ENCODE peak calls at places on chromosomes 4 and X, in nine cellular contexts. K is GM13977, B is MCF 10A, T is lower leg skin, E is tibial nerve, Y is fibroblast of mammary gland, F is B cell, S is tibial artery, N is H9. X is an unnamed sample.

GRCh38 chr4:127001898-127002297 is 630.9 kb upstream of the INTU start:
- DNase-seq in K (no peak), B (no peak), T (no peak), E (no peak), Y (no peak), F (no peak), S (no peak), N (no peak), X (no peak)

GRCh38 chr4:4288098-4288497 is 1.9 kb downstream of the LYAR start:
- DNase-seq in K (no peak), B (no peak), T (no peak), E (no peak), Y (no peak), F (no peak), S (no peak), N (no peak), X (no peak)

GRCh38 chr4:150366487-150366999 is 215.4 kb upstream of the MAB21L2 start:
- DNase-seq in K (peak), B (no peak), T (no peak), E (no peak), Y (no peak), F (no peak), S (no peak), N (peak), X (no peak)

GRCh38 chr4:13793020-13793710 is 165.6 kb upstream of the BOD1L1 start:
- DNase-seq in K (no peak), B (no peak), T (no peak), E (no peak), Y (no peak), F (no peak), S (no peak), N (no peak), X (no peak)

GRCh38 chrX:139795196-139795595 is 87.2 kb upstream of the MCF2 start:
- DNase-seq in K (peak), B (no peak), T (no peak), E (no peak), Y (no peak), F (peak), S (no peak), N (no peak), X (no peak)

GRCh38 chrX:22159071-22159470 is 113.6 kb upstream of the CBLL2 start:
- DNase-seq in K (no peak), B (peak), T (no peak), E (no peak), Y (peak), F (no peak), S (no peak), N (no peak), X (peak)

GRCh38 chr4:56388311-56388710 is 1.0 kb upstream of the AASDH start:
- DNase-seq in K (no peak), B (peak), T (no peak), E (no peak), Y (peak), F (peak), S (no peak), N (no peak), X (no peak)

GRCh38 chrX:21658746-21659145 is 616 bp upstream of the KLHL34 start:
- DNase-seq in K (no peak), B (no peak), T (no peak), E (no peak), Y (no peak), F (no peak), S (no peak), N (no peak), X (no peak)

GRCh38 chr4:177726111-177726510 is 283.9 kb upstream of the AGA start:
- DNase-seq in K (no peak), B (peak), T (no peak), E (no peak), Y (peak), F (no peak), S (no peak), N (no peak), X (peak)

GRCh38 chrX:103310592-103311400 is at the start of gene BEX2:
- DNase-seq in K (peak), B (no peak), T (peak), E (no peak), Y (peak), F (peak), S (peak), N (peak), X (peak)
- TF ChIP-seq CTCF in K (no peak), B (no peak), T (no peak), E (no peak), Y (no peak), F (no peak), S (no peak), N (no peak), X (no peak)

GRCh38 chr4:122007016-122007415 is 55.2 kb upstream of the TRPC3 start:
- DNase-seq in K (no peak), B (no peak), T (no peak), E (no peak), Y (no peak), F (no peak), S (no peak), N (no peak), X (no peak)

GRCh38 chr4:121998024-121998423 is 46.2 kb upstream of the TRPC3 start:
- DNase-seq in K (no peak), B (peak), T (no peak), E (no peak), Y (no peak), F (no peak), S (no peak), N (peak), X (no peak)

GRCh38 chr4:122000849-122001248 is 49.0 kb upstream of the TRPC3 start:
- DNase-seq in K (no peak), B (no peak), T (no peak), E (no peak), Y (no peak), F (no peak), S (no peak), N (no peak), X (no peak)

GRCh38 chr4:122005064-122005755 is 53.4 kb upstream of the TRPC3 start:
- DNase-seq in K (no peak), B (no peak), T (no peak), E (no peak), Y (no peak), F (no peak), S (no peak), N (no peak), X (no peak)

DNA sequence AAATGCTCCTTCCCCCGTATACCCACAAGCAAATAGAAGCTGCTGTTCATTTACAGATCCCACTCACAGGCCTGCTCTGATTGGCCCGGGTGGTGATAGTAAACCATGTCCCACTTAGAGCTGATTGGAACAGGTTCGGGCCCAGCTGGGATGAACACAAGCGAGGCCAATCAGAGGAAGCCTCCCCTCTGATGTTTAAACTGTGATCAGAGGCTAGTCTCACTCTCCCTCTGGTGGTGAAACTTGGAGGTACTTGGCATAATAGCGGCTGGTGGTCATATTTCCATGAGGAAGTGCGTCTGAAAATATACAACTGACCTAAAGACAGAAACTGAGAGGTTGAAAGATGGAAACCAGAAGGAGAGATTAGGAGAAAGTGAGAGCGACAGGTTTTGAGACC is 51.5 kb upstream of the TRPC3 start:
- DNase-seq in K (peak), B (peak), T (no peak), E (no peak), Y (peak), F (peak), S (no peak), N (peak), X (no peak)
- TF ChIP-seq CTCF in K (peak), B (no peak), T (no peak), E (peak), Y (peak), F (peak), S (no peak), N (peak), X (peak)

DNA sequence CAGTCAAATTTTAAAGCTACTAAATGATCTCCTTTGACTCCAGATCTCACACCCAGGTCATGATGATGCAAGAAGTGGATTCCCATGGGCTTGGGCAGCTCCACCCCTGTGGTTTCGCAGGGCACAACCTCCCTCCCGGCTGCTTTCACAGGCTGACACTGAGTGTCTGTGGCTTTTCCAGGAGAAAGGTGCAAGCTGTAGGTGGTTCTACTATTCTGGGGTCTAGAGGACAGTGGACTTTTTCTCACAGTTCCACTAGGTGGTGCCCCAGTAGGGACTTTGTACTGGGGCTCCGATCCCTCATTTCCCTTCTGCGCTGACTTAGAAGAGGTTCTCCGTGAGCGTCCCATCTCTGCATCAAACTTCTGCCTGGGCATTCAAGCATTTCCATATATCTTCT is 845.2 kb downstream of the PCDH18 start:
- DNase-seq in K (no peak), B (no peak), T (no peak), E (no peak), Y (no peak), F (no peak), S (no peak), N (peak), X (no peak)
- TF ChIP-seq CTCF in K (no peak), B (no peak), T (no peak), E (no peak), Y (peak), F (no peak), S (no peak), N (peak), X (no peak)

DNA sequence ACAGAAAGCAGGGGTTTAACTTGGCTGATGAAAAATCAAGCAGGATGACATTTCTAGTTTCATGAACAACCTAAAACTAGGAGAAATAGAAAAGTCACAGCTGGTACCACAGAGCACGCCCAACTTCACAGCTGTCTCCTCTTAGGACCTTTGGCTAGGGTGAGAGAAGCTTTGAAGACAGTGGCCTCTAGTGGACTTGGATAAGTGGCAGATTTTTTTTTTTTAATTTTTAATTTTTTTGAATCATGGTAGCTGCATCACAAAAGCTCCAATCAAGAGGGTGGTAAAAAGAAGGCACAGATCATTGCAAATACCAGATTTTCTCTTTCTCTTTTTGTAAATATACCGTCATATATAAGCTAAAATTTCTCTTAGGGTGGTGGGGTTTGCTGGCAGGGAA is 20.2 kb upstream of the MAP3K15 start:
- DNase-seq in K (no peak), B (peak), T (no peak), E (no peak), Y (peak), F (no peak), S (no peak), N (no peak), X (no peak)
- TF ChIP-seq CTCF in K (no peak), B (peak), T (no peak), E (no peak), Y (peak), F (no peak), S (no peak), N (peak), X (peak)

GRCh38 chr4:92175250-92175649 is 128.5 kb upstream of the GRID2 start:
- DNase-seq in K (no peak), B (no peak), T (no peak), E (no peak), Y (no peak), F (no peak), S (no peak), N (peak), X (no peak)

GRCh38 chr4:92170340-92170739 is 133.4 kb upstream of the GRID2 start:
- DNase-seq in K (no peak), B (no peak), T (no peak), E (no peak), Y (no peak), F (no peak), S (no peak), N (no peak), X (no peak)

DNA sequence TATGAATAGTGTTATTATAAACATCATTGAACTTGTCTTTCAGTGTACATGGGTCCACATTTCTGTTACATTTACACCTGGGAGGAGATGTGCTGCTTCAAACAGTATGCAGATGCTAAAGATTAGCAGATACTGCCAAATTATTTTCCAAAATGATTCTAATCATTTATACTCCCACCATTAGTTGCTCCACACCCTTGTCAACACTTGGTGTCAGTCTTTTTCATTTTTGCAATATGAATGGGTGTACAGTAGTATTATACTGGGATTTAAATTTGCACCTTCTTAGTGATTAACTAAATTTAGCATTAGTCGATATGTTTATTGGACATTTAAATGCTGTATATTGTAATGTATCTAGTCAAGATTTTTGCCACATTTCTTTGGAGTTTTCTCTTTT is 131.6 kb upstream of the GRID2 start:
- DNase-seq in K (no peak), B (peak), T (no peak), E (no peak), Y (no peak), F (no peak), S (no peak), N (no peak), X (no peak)
- TF ChIP-seq CTCF in K (no peak), B (peak), T (no peak), E (peak), Y (no peak), F (no peak), S (no peak), N (no peak), X (peak)

X was measured in mammary epithelial cell.